ENCODE peak calls at places on chromosomes 5 and 9, in five cellular contexts. G is astrocyte of the spinal cord, D is endothelial cell, H is choroid plexus epithelial cell, E is omental fat pad. T is an unnamed sample.

GRCh38 chr9:88577256-88577655 is 42.3 kb downstream of the NXNL2 start:
- DNase-seq in G (no peak), H (no peak), E (no peak), D (no peak), T (no peak)

GRCh38 chr5:32115985-32116384 is 58.1 kb downstream of the GOLPH3 start:
- DNase-seq in H (peak), G (no peak), E (no peak), D (no peak), T (no peak)

GRCh38 chr5:112885001-112885400 is 23.9 kb downstream of the SRP19 start:
- DNase-seq in G (no peak), E (no peak), D (no peak), H (no peak), T (no peak)

GRCh38 chr5:155455791-155456514 is 442.4 kb downstream of the KIF4B start:
- DNase-seq in E (no peak), H (no peak), G (no peak), D (no peak), T (no peak)

GRCh38 chr5:181203093-181203711 is 1.8 kb downstream of the TRIM7 start:
- DNase-seq in D (no peak), H (peak), E (no peak), G (no peak), T (no peak)

GRCh38 chr5:147756566-147756965 is 26.0 kb downstream of the JAKMIP2 start:
- DNase-seq in E (no peak), D (no peak), H (no peak), G (no peak), T (no peak)

GRCh38 chr5:142740474-142740873 is 29.7 kb upstream of the ARHGAP26 start:
- DNase-seq in G (no peak), D (no peak), E (no peak), H (no peak), T (no peak)

GRCh38 chr9:89658931-89659330 is 54.1 kb downstream of the GADD45G start:
- DNase-seq in G (no peak), E (no peak), D (no peak), H (no peak), T (no peak)

GRCh38 chr9:114099523-114100270 is 605 bp upstream of the KIF12 start:
- DNase-seq in H (no peak), G (no peak), D (no peak), E (no peak), T (no peak)

GRCh38 chr9:94700445-94700844 is 26.1 kb upstream of the AOPEP start:
- DNase-seq in H (peak), G (no peak), D (no peak), E (no peak), T (no peak)

GRCh38 chr9:3401556-3401955 is 124.2 kb downstream of the RFX3 start:
- DNase-seq in H (no peak), D (no peak), G (peak), E (no peak), T (no peak)

DNA sequence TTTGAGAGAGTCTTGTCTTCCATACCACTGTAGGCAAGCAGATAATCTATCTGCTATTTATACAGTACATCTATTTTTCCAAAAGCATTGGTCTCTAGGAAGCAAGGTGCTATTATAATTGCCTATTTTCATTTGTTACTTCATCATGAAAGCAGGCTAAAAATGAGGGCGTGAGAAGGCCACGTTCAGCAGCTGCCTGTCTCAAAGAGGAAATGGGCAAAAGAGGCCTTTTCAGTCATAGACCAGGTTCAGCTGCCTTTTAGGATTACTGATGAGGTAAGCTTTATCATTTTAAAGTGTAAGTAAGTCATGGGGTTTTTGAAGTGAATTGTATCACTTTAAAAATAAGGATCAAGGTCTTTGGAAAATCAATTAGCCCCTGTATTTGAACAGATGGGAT is 1091.1 kb upstream of the DMAC1 start:
- DNase-seq in H (no peak), G (no peak), D (no peak), E (no peak), T (no peak)
- TF ChIP-seq CTCF in H (no peak), G (no peak), D (no peak), E (no peak), T (no peak)

GRCh38 chr9:22228542-22228941 is 218.1 kb upstream of the DMRTA1 start:
- DNase-seq in E (no peak), H (peak), G (no peak), D (no peak), T (no peak)
- TF ChIP-seq CTCF in E (no peak), H (peak), G (peak), D (no peak), T (no peak)

GRCh38 chr5:172640139-172640538 is 924 bp upstream of the NEURL1B start:
- DNase-seq in H (no peak), G (no peak), E (no peak), D (no peak), T (no peak)

GRCh38 chr5:172642511-172642910 is 1.4 kb downstream of the NEURL1B start:
- DNase-seq in D (no peak), G (no peak), H (no peak), E (no peak), T (no peak)

GRCh38 chr5:172642046-172642409 is 965 bp downstream of the NEURL1B start:
- DNase-seq in E (no peak), D (no peak), G (peak), H (peak), T (no peak)

GRCh38 chr5:172640822-172641358 is at the start of gene NEURL1B:
- DNase-seq in E (no peak), H (peak), G (peak), D (peak), T (no peak)

GRCh38 chr5:172641359-172642045 is 439 bp downstream of the NEURL1B start:
- DNase-seq in G (no peak), E (no peak), H (no peak), D (peak), T (no peak)
- TF ChIP-seq CTCF in G (peak), E (no peak), H (no peak), D (no peak), T (no peak)

GRCh38 chr9:129383415-129384088 is 205.5 kb upstream of the IER5L start:
- DNase-seq in E (no peak), D (peak), G (peak), H (peak), T (peak)
- TF ChIP-seq CTCF in E (no peak), D (no peak), G (no peak), H (peak), T (no peak)

DNA sequence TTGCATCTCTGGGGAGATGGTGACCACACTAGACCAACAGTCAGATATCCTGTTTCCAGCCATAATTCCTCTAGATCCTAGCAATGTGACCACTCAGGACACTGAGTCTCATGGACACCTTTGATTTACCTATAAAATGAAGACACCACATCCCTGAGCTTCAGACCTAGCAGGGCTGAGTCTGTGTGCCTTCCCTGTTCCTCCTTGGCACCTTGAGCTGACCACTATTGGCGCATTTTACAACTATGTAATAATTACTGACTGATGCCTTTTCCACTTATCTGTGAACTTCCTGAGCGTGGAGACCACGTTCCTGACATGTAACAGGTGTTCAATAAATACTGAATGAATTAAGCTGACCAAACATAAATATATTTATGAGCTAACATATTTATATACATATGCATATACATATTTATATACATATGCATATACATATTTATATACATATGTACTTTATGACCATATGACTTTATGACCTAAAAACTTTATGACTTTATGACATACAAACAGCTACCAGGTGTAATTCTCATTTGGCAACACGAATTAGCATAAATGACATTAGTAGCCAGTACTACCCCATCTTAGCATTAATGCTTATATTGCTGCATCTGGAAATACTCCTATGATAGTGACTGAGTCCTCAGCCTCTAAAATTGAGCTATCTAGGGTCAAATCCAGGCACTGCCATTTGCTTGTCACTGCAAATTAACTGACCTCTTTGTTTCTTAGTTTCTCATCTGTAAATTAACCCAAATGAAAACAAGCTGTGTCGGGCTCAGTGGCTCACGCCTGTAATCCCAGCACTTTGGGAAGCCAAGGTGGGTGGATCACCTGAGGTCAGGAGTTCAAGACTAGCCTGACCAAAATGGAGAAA is 150.6 kb downstream of the GNA14 start:
- DNase-seq in D (no peak), H (no peak), G (no peak), E (no peak), T (no peak)
- TF ChIP-seq CTCF in D (no peak), H (no peak), G (no peak), E (no peak), T (no peak)

GRCh38 chr5:54766748-54767147 is 218.6 kb downstream of the ESM1 start:
- DNase-seq in H (no peak), G (no peak), E (no peak), D (no peak), T (no peak)
- TF ChIP-seq CTCF in H (peak), G (no peak), E (no peak), D (no peak), T (no peak)

DNA sequence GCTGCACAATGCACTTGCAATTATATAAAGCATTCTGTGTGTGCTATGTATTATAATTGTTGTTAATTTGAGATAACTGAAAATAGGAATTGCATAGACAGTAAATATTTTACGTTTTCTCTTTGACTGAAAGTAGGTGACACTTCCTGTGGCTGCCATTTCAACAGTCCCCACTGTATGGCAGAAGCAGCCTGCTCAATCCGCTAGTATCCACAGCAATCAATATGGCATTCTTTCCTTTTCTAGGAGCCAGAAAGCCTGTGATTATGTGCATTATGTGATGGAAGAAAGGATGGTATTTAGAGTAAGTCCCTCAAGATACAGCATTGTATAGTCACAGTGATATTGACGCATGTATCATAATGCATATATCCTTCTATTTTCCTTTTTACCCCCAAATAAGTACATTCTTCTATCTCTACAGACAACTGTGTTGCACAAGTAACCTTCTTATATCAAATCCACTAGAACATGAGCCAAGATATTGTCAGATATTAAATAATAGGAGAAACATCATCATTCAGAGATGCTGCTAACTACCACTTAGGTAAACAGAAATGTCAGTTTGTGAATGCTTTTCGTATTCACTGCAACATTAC is 59.7 kb downstream of the CARTPT start:
- DNase-seq in G (peak), E (no peak), H (peak), D (no peak), T (no peak)
- TF ChIP-seq CTCF in G (peak), E (no peak), H (peak), D (peak), T (no peak)

GRCh38 chr5:137605377-137605776 is 106.3 kb upstream of the SPOCK1 start:
- DNase-seq in E (no peak), D (no peak), H (peak), G (peak), T (no peak)
- TF ChIP-seq CTCF in E (no peak), D (no peak), H (peak), G (peak), T (no peak)

DNA sequence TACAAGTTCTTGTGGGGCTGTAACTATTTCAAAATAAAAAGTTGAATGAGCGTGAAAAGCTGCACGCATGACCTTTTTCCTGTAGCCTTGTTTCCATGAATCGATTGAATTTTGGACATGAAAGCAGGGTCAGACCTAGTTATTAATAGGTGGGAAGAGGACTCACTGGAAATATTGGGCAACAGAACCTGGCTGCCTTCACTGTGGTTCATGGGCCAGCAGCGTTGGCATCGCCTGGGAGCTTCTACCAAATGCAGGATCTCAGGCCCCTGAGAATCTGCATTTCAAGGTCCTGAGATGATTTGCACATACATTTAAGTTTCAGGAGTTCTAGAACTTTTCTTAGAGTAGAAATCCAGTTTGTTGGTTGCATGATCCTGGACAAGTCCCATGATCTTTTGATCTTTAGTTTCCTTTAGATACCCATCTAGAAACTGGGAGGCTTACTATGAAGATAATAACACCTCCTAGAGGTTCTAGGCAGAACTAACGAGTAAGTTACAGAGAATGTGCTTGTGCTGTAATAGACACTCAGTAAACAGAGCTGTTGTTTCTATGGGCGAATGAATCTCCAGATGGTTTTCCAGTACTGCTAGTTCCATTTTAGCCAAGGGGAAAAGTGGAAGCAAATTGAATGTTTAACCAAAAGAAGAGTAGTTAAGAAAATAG is 12.4 kb downstream of the ANKRD33B start:
- DNase-seq in G (no peak), E (no peak), D (no peak), H (no peak), T (no peak)
- TF ChIP-seq CTCF in G (no peak), E (no peak), D (no peak), H (peak), T (no peak)